ENCODE peak calls at places on chromosomes 11 and 22, in six cellular contexts. N, F, U, X, D and Y are unnamed samples.

GRCh38 chr11:64583296-64584262 is 7.4 kb upstream of the SLC22A12 start:
- DNase-seq in D (peak), N (peak), U (no peak), F (no peak), X (no peak), Y (no peak)

GRCh38 chr22:21876486-21877176 is 9.2 kb upstream of the MAPK1 start:
- DNase-seq in X (no peak), D (peak), U (no peak), F (no peak), N (no peak), Y (no peak)

GRCh38 chr22:41123151-41123550 is 30.8 kb downstream of the EP300 start:
- DNase-seq in D (no peak), F (no peak), X (no peak), U (no peak), N (no peak), Y (peak)

GRCh38 chr11:47186937-47187681 is 875 bp upstream of the PACSIN3 start:
- DNase-seq in F (peak), X (peak), N (no peak), U (no peak), D (peak), Y (peak)

GRCh38 chr11:27934830-27935145 is 173.2 kb downstream of the KIF18A start:
- DNase-seq in N (peak), D (peak), F (peak), U (no peak), X (no peak), Y (peak)

GRCh38 chr11:134522782-134523570 is 110.9 kb upstream of the B3GAT1 start:
- DNase-seq in X (no peak), D (no peak), U (no peak), N (no peak), F (no peak), Y (no peak)

GRCh38 chr22:32877196-32877595 is 75.7 kb downstream of the TIMP3 start:
- DNase-seq in N (no peak), X (no peak), U (no peak), D (no peak), F (no peak), Y (no peak)

GRCh38 chr11:48043111-48043997 is 63.0 kb downstream of the PTPRJ start:
- DNase-seq in N (no peak), U (no peak), D (no peak), X (no peak), F (no peak), Y (no peak)

GRCh38 chr11:3000032-3000961 is 8.2 kb upstream of the NAP1L4 start:
- DNase-seq in U (peak), X (peak), D (peak), F (peak), N (no peak), Y (peak)

GRCh38 chr11:131918663-131919062 is 548.2 kb downstream of the NTM start:
- DNase-seq in U (no peak), N (no peak), D (no peak), X (no peak), F (no peak), Y (no peak)

GRCh38 chr22:44214764-44215163 is 34.0 kb downstream of the PARVG start:
- DNase-seq in X (no peak), D (no peak), F (no peak), U (no peak), N (no peak), Y (no peak)

DNA sequence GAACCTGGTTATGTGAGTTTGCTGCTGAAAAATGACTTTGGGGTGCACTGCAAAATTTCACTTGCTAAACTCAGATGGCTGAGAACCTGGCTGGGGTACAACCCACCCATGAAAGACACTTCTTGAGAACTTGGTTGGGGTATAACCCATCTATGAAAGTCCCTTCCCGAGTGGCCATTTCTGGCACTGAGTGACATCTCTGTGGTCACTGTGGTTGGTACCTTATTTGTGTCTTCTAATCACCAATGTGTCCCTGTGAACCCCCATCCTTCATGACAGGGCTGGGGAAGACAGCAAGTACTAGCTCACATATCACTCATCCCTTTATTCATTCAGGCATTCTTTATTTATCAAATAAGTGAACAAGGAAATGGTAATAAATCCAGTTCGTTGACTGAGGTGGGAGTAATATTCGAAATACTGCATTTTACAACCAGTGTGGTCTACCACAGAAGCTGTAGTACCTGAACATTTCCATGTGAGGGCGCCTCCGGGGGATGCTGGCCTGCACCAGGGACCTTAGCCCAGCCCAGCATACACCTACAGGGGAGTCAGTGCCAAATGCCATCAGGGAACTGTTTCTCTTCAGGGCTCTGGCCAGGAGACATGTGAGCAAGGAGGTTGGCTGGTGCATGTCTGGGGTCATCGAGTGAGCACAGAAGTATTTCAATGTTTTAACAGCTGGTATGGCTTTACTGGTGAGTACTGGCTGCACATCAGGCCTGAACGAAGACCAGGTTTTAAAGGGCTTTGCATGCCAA is 122.1 kb downstream of the CSNK2A3 start:
- DNase-seq in D (no peak), X (peak), N (peak), U (no peak), F (no peak), Y (no peak)
- TF ChIP-seq CTCF in D (peak), X (peak), N (peak), U (no peak), F (no peak), Y (no peak)

DNA sequence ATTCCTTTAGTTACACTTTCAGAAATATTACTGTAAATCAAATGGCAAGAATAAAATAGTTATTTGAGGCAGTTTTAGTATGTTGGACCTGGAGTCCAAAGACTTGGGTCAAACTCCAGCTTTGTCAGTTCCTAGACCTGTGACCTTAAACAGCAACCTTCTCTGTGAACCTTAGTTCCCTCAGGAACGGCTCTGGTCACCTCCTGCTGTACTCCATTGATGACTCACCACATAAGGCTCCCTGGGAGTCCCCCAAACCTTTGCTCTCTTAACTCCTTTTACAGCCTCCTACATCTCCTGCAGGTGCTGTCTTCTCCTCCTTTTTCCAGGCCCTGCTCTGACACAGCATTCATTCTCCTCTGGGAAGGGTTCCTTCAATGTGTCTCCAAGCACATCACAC is 29.1 kb downstream of the LIMK2 start:
- DNase-seq in D (no peak), X (no peak), F (peak), N (no peak), U (no peak), Y (no peak)
- H3K27ac ChIP-seq in D (no peak), X (no peak), F (peak), N (no peak), U (no peak), Y (no peak)

DNA sequence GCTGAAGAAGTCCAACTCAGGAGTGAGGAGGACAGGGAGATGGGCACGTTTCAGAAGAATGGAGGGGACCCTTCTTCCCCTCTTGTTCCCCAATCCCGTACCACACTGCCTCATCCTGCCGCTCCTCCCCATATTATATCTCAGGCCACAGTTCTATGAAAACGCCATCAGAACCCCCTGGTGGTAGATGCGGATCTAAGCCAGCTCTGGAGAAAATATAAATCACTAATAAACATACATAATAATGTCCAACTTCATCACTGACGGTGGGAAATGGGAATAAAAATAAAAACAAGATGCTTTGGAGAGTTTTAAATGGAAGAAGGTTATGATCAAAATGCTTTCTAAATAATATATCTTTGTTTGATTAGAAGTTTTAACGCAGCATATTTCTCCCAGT is 400.3 kb downstream of the CADM1 start:
- DNase-seq in F (no peak), D (no peak), U (no peak), X (no peak), N (no peak), Y (no peak)
- TF ChIP-seq CTCF in F (no peak), D (no peak), U (no peak), X (no peak), N (no peak), Y (no peak)

DNA sequence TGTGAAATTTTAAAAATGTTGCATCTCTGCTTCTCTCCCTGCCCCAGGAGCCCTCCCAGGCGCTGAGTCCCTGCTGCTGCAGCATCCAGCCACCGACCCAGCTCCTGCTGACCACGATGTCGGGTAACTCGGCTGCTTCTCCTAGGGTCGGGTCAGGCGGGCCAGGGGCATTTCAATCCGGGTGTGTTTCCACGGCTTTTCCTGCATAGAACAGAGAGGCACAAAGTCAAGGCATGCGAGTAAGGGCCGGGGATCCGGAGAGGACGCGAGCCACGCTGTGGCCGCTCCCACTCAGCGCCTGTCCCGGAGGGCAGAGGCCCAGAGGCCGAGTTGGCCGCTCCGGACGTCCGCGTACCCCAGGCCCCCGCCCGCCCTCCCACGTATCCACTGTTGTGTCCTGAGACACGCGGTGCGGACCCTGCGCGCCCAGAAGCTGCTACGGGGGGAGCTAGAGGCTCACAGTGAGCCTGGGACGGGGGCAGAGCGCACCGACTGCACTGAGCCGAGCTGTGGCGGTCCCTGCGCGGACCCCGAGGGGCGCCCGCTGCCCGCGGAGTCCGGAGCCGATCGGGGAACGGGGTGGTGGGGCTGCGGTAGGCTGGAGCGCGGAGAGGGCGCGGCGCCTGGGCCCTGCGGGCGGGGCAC is at the start of gene POU2AF3:
- DNase-seq in D (no peak), N (no peak), F (no peak), U (no peak), X (no peak), Y (no peak)
- H3K27ac ChIP-seq in D (no peak), N (no peak), F (peak), U (peak), X (peak), Y (no peak)

GRCh38 chr11:102926517-102926916 is 29.0 kb downstream of the MMP13 start:
- DNase-seq in D (no peak), X (no peak), N (no peak), F (no peak), U (no peak), Y (no peak)
- TF ChIP-seq CTCF in D (no peak), X (no peak), N (no peak), F (no peak), U (no peak), Y (no peak)

GRCh38 chr11:6681505-6681904 is 1.6 kb downstream of the MRPL17 start:
- DNase-seq in N (no peak), D (no peak), U (no peak), X (no peak), F (no peak), Y (no peak)
- H3K27ac ChIP-seq in N (no peak), D (no peak), U (no peak), X (no peak), F (no peak), Y (no peak)

DNA sequence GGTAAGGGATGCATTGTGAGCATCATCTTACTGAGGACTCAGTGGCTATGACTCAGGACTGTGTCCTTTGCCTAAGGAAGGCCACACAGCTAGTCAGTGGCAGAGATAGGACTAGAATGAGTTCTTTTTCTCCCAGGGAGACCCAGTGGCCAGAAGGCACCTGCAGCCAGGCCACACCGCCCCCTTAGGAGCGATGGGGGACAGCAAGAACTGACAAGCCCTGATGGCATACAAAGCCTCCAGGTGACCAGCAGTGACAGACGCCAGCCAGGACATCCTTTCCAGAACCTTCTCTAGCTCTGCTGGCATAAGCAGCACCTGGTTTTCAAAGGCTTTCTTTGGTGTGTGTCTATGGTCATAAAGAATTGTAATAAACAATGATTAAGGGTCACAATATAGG is 240.1 kb downstream of the ST3GAL4 start:
- DNase-seq in D (no peak), U (no peak), X (no peak), F (no peak), N (no peak), Y (no peak)
- TF ChIP-seq CTCF in D (no peak), U (no peak), X (no peak), F (no peak), N (no peak), Y (no peak)

GRCh38 chr11:19846654-19847330 is 134.2 kb downstream of the NAV2 start:
- DNase-seq in F (no peak), U (no peak), X (peak), N (no peak), D (peak), Y (no peak)
- H3K27ac ChIP-seq in F (no peak), U (no peak), X (peak), N (no peak), D (peak), Y (no peak)

GRCh38 chr11:31798057-31799035 is 12.8 kb downstream of the PAX6 start:
- DNase-seq in U (no peak), D (no peak), F (no peak), X (no peak), N (no peak), Y (no peak)
- TF ChIP-seq CTCF in U (no peak), D (peak), F (peak), X (no peak), N (no peak), Y (no peak)

GRCh38 chr22:42895087-42895486 is 38.0 kb upstream of the ARFGAP3 start:
- DNase-seq in X (peak), F (no peak), U (no peak), N (no peak), D (no peak), Y (no peak)
- H3K27ac ChIP-seq in X (no peak), F (no peak), U (peak), N (no peak), D (no peak), Y (peak)